ENCODE peak calls at places on chromosome 13, in nine cellular contexts. O is Kasumi-1; R is fibroblast of gingiva; F is fibroblast of mammary gland; D is M059J; B is activated CD4-positive, alpha-beta T cell treated with anti-CD3 and anti-CD28 coated beads, Interleukin-2, amount 10 ng/mL, durations not matched to agents 24 days and 14 days; Y is activated gamma-delta T cell treated with anti-CD3 and anti-CD28 coated beads, Interleukin-2, amount 50 U/mL, for 16 hours; E is sciatic nerve; L is GM23248. Z is an unnamed sample.

GRCh38 chr13:52846567-52847321 is 1.7 kb downstream of the PCDH8 start:
- DNase-seq in O (no peak), B (peak), F (peak), R (no peak), Y (no peak), D (no peak), E (peak), L (peak), Z (peak)

GRCh38 chr13:66312312-66313087 is 917.6 kb downstream of the PCDH9 start:
- DNase-seq in L (no peak), Y (no peak), F (peak), B (no peak), R (peak), D (no peak), O (no peak), E (no peak), Z (no peak)

GRCh38 chr13:38821753-38822551 is 135.1 kb downstream of the FREM2 start:
- DNase-seq in B (no peak), E (no peak), Y (no peak), R (no peak), L (peak), F (no peak), O (no peak), D (peak), Z (peak)

GRCh38 chr13:99969934-99970760 is 1.4 kb downstream of the ZIC5 start:
- DNase-seq in R (no peak), L (peak), O (peak), Y (no peak), D (peak), E (peak), B (peak), F (peak), Z (peak)

GRCh38 chr13:99087954-99088491 is 110.2 kb upstream of the DOCK9 start:
- DNase-seq in E (no peak), Y (no peak), R (no peak), L (no peak), B (peak), F (no peak), O (no peak), D (no peak), Z (no peak)

GRCh38 chr13:44219808-44220544 is 153.6 kb upstream of the SERP2 start:
- DNase-seq in D (peak), E (no peak), Y (no peak), R (peak), B (no peak), O (no peak), F (peak), L (peak), Z (no peak)

GRCh38 chr13:111384441-111385181 is 64.2 kb downstream of the TEX29 start:
- DNase-seq in B (peak), D (no peak), F (no peak), O (no peak), E (peak), R (no peak), L (no peak), Y (no peak), Z (no peak)

GRCh38 chr13:102608944-102609343 is 12.2 kb downstream of the TPP2 start:
- DNase-seq in Y (no peak), L (no peak), E (no peak), B (no peak), D (peak), R (no peak), O (no peak), F (no peak), Z (peak)

GRCh38 chr13:92826197-92826596 is 400.4 kb upstream of the GPC6 start:
- DNase-seq in E (no peak), B (no peak), R (no peak), O (no peak), L (no peak), Y (no peak), D (no peak), F (no peak), Z (no peak)

GRCh38 chr13:106533940-106534843 is 1.3 kb downstream of the EFNB2 start:
- DNase-seq in F (peak), E (peak), O (no peak), Y (no peak), R (peak), B (peak), D (peak), L (peak), Z (peak)

GRCh38 chr13:40910324-40911050 is 108.6 kb downstream of the ELF1 start:
- DNase-seq in L (peak), F (peak), R (no peak), E (no peak), D (peak), Y (no peak), B (no peak), O (no peak), Z (peak)

GRCh38 chr13:27587083-27587482 is 33.2 kb downstream of the LNX2 start:
- DNase-seq in E (no peak), O (no peak), Y (no peak), B (no peak), D (no peak), R (no peak), F (no peak), L (no peak), Z (no peak)

GRCh38 chr13:40566811-40567210 is 99.6 kb downstream of the FOXO1 start:
- DNase-seq in D (no peak), L (no peak), O (no peak), E (no peak), B (no peak), Y (no peak), R (no peak), F (no peak), Z (no peak)

GRCh38 chr13:86567119-86567518 is 767.9 kb upstream of the SLITRK6 start:
- DNase-seq in O (no peak), B (no peak), Y (no peak), E (no peak), L (no peak), F (no peak), D (peak), R (no peak), Z (no peak)

GRCh38 chr13:81140675-81141074 is 799.7 kb upstream of the SPRY2 start:
- DNase-seq in F (no peak), Y (no peak), D (no peak), L (no peak), B (no peak), R (no peak), E (no peak), O (no peak), Z (no peak)

GRCh38 chr13:68846663-68847062 is 1261.0 kb upstream of the ATXN8OS start:
- DNase-seq in F (no peak), E (no peak), B (no peak), D (no peak), R (no peak), Y (no peak), O (no peak), L (no peak), Z (no peak)

GRCh38 chr13:51937320-51938290 is 73.6 kb downstream of the ATP7B start:
- DNase-seq in L (no peak), D (no peak), Y (no peak), E (no peak), O (no peak), F (no peak), B (no peak), R (no peak), Z (no peak)

Z was measured in mammary epithelial cell.